ENCODE peak calls at places on chromosomes 3 and 15, in five cellular contexts. U is A549, I is mammary epithelial cell, H is left ventricle myocardium inferior, G is GM23338. J is an unnamed sample.

GRCh38 chr3:38158472-38158871 is 6.9 kb upstream of the OXSR1 start:
- DNase-seq in I (no peak), U (no peak), H (no peak), G (no peak), J (no peak)

GRCh38 chr15:51380999-51381806 is 39.7 kb downstream of the GLDN start:
- DNase-seq in H (no peak), G (peak; percentile 86), U (peak; percentile 72), I (peak; percentile 61), J (peak; percentile 88)

GRCh38 chr15:90901799-90902655 is 1.1 kb upstream of the MAN2A2 start:
- DNase-seq in H (peak; percentile 76), I (peak; percentile 85), G (peak; percentile 87), U (peak; percentile 99), J (peak; percentile 80)

GRCh38 chr3:192892981-192893827 is 24.5 kb downstream of the MB21D2 start:
- DNase-seq in I (no peak), U (peak; percentile 74), G (peak; percentile 65), H (no peak), J (peak; percentile 81)

GRCh38 chr15:96416218-96416933 is 85.9 kb downstream of the NR2F2 start:
- DNase-seq in I (no peak), G (peak; percentile 74), U (no peak), H (no peak), J (no peak)

GRCh38 chr15:75718326-75718725 is 5.7 kb upstream of the CSPG4 start:
- DNase-seq in I (peak; percentile 36), G (no peak), U (no peak), H (no peak), J (peak; percentile 65)

GRCh38 chr3:126107960-126108688 is 24.2 kb upstream of the SLC41A3 start:
- DNase-seq in G (no peak), U (no peak), I (peak; percentile 9), H (no peak), J (no peak)

GRCh38 chr15:68821190-68821897 is 649 bp upstream of the ANP32A start:
- DNase-seq in G (no peak), U (peak; percentile 27), I (no peak), H (no peak), J (no peak)

GRCh38 chr3:161759444-161759843 is 262.8 kb downstream of the OTOL1 start:
- DNase-seq in G (no peak), I (no peak), U (no peak), H (no peak), J (no peak)

GRCh38 chr3:195254454-195255175 is 16.3 kb downstream of the XXYLT1 start:
- DNase-seq in I (no peak), G (no peak), H (no peak), U (no peak), J (no peak)

GRCh38 chr3:28349397-28350000 is 875 bp upstream of the AZI2 start:
- DNase-seq in H (no peak), U (peak; percentile 5), G (no peak), I (no peak), J (peak; percentile 82)

GRCh38 chr15:77527164-77527778 is 105.4 kb downstream of the LINGO1 start:
- DNase-seq in H (peak; percentile 46), U (no peak), G (peak; percentile 39), I (peak; percentile 24), J (peak; percentile 37)

GRCh38 chr3:12177131-12177530 is 18.4 kb upstream of the TIMP4 start:
- DNase-seq in G (no peak), H (no peak), I (no peak), U (no peak), J (peak; percentile 39)

GRCh38 chr3:17047904-17048303 is 163.1 kb downstream of the PLCL2 start:
- DNase-seq in I (no peak), H (no peak), G (no peak), U (no peak), J (no peak)

GRCh38 chr15:48541659-48542334 is 103.7 kb downstream of the FBN1 start:
- DNase-seq in I (peak; percentile 48), U (no peak), G (no peak), H (no peak), J (peak; percentile 93)

GRCh38 chr3:177725165-177725564 is 527.9 kb upstream of the TBL1XR1 start:
- DNase-seq in H (no peak), G (no peak), U (no peak), I (no peak), J (no peak)

GRCh38 chr15:101042320-101042719 is 123.2 kb downstream of the LRRK1 start:
- DNase-seq in H (no peak), U (no peak), G (no peak), I (no peak), J (no peak)

GRCh38 chr3:30747771-30748281 is 141.4 kb downstream of the TGFBR2 start:
- DNase-seq in U (peak; percentile 41), G (peak; percentile 70), I (peak; percentile 74), H (no peak), J (peak; percentile 68)

GRCh38 chr3:15757824-15758223 is 40.0 kb downstream of the ANKRD28 start:
- DNase-seq in H (no peak), I (no peak), U (no peak), G (no peak), J (no peak)

GRCh38 chr15:74269362-74270035 is 33.4 kb downstream of the CCDC33 start:
- DNase-seq in U (no peak), I (no peak), H (no peak), G (no peak), J (no peak)

GRCh38 chr3:50321146-50321843 is 1.2 kb downstream of the HYAL2 start:
- DNase-seq in I (peak; percentile 85), H (peak; percentile 91), U (peak; percentile 68), G (peak; percentile 96), J (peak; percentile 84)

DNA sequence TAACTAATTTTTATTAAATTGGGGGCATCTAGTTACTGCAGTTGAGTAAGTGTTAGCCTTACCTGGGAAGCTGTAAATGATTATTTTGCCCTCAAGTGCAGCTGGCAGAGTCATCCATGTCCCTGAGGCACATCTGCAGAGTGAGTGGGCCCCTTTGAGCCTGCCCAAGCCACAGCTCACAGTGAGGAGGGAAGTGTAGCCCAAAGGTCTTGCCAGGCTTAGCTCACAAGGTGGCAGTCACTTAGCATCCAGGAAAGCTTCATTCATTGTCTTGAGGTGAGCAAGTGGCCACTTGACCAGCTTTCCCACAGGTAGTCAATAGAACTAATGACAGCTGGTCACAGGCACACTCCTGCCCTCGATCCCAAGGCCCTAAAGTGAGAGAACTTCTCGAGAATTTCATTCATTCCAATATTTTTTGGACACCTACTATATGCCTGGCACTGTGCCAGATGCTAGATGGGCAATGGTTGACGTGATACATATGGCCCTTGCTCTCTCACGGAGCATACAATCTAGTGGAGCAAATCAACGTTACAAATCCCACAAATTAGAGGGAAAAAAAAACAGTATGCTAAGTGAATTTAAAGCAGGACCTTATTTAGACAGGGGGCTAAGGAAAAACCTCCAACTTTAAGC is 163.3 kb upstream of the IL12A start:
- DNase-seq in I (peak; percentile 37), G (no peak), H (no peak), U (no peak), J (peak; percentile 13)
- TF ChIP-seq CTCF in I (peak; percentile 48), G (no peak), H (no peak), U (no peak), J (no peak)

DNA sequence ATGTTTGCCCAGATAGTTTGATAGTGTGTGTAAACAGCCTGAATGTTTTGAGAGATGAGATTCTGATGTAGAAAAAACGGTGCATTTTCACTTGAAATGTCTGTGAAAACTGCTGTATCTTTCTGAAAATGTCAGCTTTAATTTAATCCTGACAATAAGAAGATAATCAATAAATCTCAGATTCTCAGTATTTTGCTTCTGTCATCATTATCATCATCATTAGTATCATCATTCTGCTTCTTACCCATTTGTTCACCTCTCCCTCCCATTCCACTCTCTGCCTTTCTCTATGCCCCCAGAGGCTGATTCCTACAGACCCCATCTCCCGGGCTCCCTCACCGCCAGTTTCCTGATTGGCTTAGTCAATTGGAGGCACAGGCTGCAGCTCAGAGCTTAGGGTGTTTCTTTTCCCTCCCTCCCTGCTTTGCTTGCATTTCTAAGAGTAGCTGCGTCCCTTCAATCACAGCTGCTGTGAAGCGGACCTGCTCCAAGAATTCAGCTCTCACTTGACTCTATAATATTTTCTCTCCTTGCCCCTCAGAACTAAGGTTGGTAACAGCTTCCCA is 8.2 kb upstream of the SNTN start:
- DNase-seq in G (peak; percentile 57), I (no peak), H (no peak), U (no peak), J (no peak)
- H3K4me3 ChIP-seq in G (peak overlapping the region; percentile 67), I (no peak overlapping the region), H (no peak overlapping the region), U (no peak overlapping the region), J (no peak overlapping the region)

GRCh38 chr15:95291878-95292472 is 1038.5 kb upstream of the NR2F2 start:
- DNase-seq in I (peak; percentile 27), U (peak; percentile 42), G (peak; percentile 79), H (no peak), J (peak; percentile 47)
- TF ChIP-seq CTCF in I (peak; percentile 65), U (peak; percentile 83), G (peak; percentile 88), H (peak; percentile 74), J (peak; percentile 52)

DNA sequence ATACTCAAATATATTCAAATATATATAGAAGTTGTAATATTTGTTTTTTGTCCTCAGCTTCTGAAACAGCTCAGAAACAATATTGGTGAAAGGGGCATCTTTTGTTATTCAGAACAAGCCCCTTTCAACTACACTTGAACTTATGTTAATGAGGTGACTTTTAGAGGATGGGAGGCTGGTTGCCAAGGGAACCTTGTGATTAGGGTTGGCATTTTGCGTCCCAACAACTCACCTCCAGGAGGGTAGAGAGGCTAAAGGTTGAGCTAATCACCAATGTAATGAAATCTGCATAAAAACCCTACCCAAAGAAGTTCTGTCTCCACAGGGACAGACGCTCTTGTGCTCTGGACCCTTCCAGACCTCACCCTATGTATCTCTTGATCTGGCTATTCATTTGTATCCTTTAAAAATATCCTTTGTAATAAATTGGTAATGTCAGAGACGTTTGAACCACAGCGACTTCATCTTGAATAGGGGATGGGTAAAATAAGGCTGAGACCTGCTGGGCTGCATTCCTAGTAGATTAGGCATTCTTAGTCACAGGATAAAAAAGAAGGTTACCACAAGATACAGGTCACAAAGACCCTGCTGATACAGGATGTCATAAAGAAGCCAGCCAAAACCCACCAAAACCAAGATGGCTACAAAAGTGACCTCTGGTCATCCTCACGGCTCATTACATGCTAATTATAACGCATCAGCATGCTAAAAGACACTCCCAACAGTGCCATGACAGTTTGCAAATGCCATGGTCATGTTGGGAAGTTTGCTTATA is 111.1 kb downstream of the FMN1 start:
- DNase-seq in U (no peak), G (peak; percentile 82), I (peak; percentile 68), H (no peak), J (no peak)
- H3K4me3 ChIP-seq in U (no peak overlapping the region), G (no peak overlapping the region), I (no peak overlapping the region), H (no peak overlapping the region), J (no peak overlapping the region)